ENCODE peak calls at places on chromosomes 11 and 22, in nine cellular contexts. X is IMR-90, Y is A549, R is mucosa of descending colon, K is body of pancreas, C is fibroblast of the aortic adventitia, M is kidney, F is AG04450, J is HFF-Myc. L is an unnamed sample.

GRCh38 chr22:28951969-28952521 is 68.7 kb downstream of the ZNRF3 start:
- DNase-seq in Y (no peak), C (peak; percentile 77), F (no peak), J (no peak), X (peak; percentile 39), M (no peak), K (no peak), R (no peak), L (no peak)

GRCh38 chr11:39541945-39542351 is 1917.5 kb downstream of the LRRC4C start:
- DNase-seq in C (no peak), Y (no peak), X (no peak), J (no peak), F (no peak), M (peak; percentile 57), R (no peak), K (no peak), L (no peak)

GRCh38 chr11:65574147-65574962 is 1.5 kb upstream of the EHBP1L1 start:
- DNase-seq in C (peak; percentile 95), M (peak; percentile 99), R (peak; percentile 92), F (peak; percentile 86), J (peak; percentile 79), Y (peak; percentile 89), K (peak; percentile 85), X (peak; percentile 95), L (peak; percentile 54)

GRCh38 chr11:6611092-6612007 is 666 bp downstream of the TAF10 start:
- DNase-seq in R (peak; percentile 77), J (no peak), C (peak; percentile 19), F (no peak), K (peak; percentile 59), X (peak; percentile 21), M (peak; percentile 91), Y (no peak), L (no peak)

GRCh38 chr22:50136431-50137047 is 34.0 kb upstream of the PANX2 start:
- DNase-seq in F (no peak), R (no peak), X (no peak), C (peak; percentile 28), Y (no peak), K (no peak), J (no peak), M (no peak), L (no peak)

GRCh38 chr11:3155216-3155615 is 9.9 kb downstream of the OSBPL5 start:
- DNase-seq in K (no peak), J (no peak), C (no peak), F (no peak), Y (no peak), R (peak; percentile 22), M (peak; percentile 46), X (no peak), L (no peak)

GRCh38 chr11:14908214-14908880 is 16.3 kb upstream of the CYP2R1 start:
- DNase-seq in J (no peak), X (peak; percentile 34), F (no peak), K (peak; percentile 26), R (no peak), M (no peak), C (peak; percentile 68), Y (peak; percentile 32), L (no peak)

GRCh38 chr11:63769044-63769718 is 606 bp upstream of the ZFTA start:
- DNase-seq in K (peak; percentile 34), J (no peak), R (peak; percentile 60), M (peak; percentile 79), F (no peak), Y (no peak), X (no peak), C (no peak), L (no peak)

GRCh38 chr11:82906236-82906635 is 4.7 kb downstream of the DDIAS start:
- DNase-seq in F (no peak), M (no peak), X (peak; percentile 43), C (peak; percentile 59), J (no peak), R (no peak), Y (no peak), K (no peak), L (no peak)

GRCh38 chr22:21778705-21779363 is 43.2 kb upstream of the YPEL1 start:
- DNase-seq in Y (no peak), C (peak; percentile 74), R (no peak), M (no peak), X (peak; percentile 90), K (no peak), F (peak; percentile 59), J (peak; percentile 53), L (peak; percentile 36)

GRCh38 chr11:69297926-69298777 is 4.2 kb downstream of the MYEOV start:
- DNase-seq in J (no peak), X (peak; percentile 82), K (peak; percentile 44), F (peak; percentile 32), M (peak; percentile 96), C (peak; percentile 85), Y (peak; percentile 76), R (peak; percentile 82), L (no peak)

GRCh38 chr22:45590262-45590661 is 81.4 kb upstream of the ATXN10 start:
- DNase-seq in F (no peak), R (no peak), Y (no peak), C (no peak), X (no peak), M (peak; percentile 60), K (no peak), J (no peak), L (no peak)

GRCh38 chr11:102449651-102450570 is 2.7 kb downstream of the TMEM123 start:
- DNase-seq in Y (no peak), K (no peak), F (no peak), X (no peak), M (no peak), J (no peak), R (no peak), C (no peak), L (no peak)

GRCh38 chr22:37802310-37803194 is 5.2 kb upstream of the GCAT start:
- DNase-seq in Y (no peak), C (no peak), J (no peak), X (peak; percentile 39), F (no peak), K (peak; percentile 70), M (peak; percentile 89), R (peak; percentile 83), L (no peak)

GRCh38 chr11:12287374-12288211 is 89.8 kb upstream of the PARVA start:
- DNase-seq in Y (peak; percentile 97), M (peak; percentile 88), J (peak; percentile 86), F (peak; percentile 90), X (peak; percentile 99), C (peak; percentile 99), K (no peak), R (no peak), L (peak; percentile 97)

GRCh38 chr11:132300283-132300682 is 929.9 kb downstream of the NTM start:
- DNase-seq in M (no peak), C (no peak), F (no peak), Y (no peak), X (peak; percentile 13), J (no peak), K (no peak), R (no peak), L (no peak)

GRCh38 chr22:37731804-37732471 is 35.1 kb downstream of the TRIOBP start:
- DNase-seq in Y (peak; percentile 31), C (no peak), M (no peak), J (no peak), X (no peak), F (no peak), R (no peak), K (no peak), L (no peak)

GRCh38 chr11:35623708-35624168 is 5.5 kb downstream of the FJX1 start:
- DNase-seq in J (peak; percentile 52), M (no peak), X (peak; percentile 94), Y (no peak), F (peak; percentile 59), C (peak; percentile 50), R (no peak), K (no peak), L (peak; percentile 62)

GRCh38 chr22:44057411-44057987 is 33.4 kb downstream of the PARVB start:
- DNase-seq in J (no peak), R (no peak), M (no peak), X (no peak), C (peak; percentile 16), Y (no peak), F (no peak), K (no peak), L (no peak)

GRCh38 chr11:69001301-69002081 is 11.6 kb downstream of the MRGPRF start:
- DNase-seq in C (no peak), K (peak; percentile 9), R (peak; percentile 19), M (peak; percentile 65), X (no peak), F (no peak), J (no peak), Y (no peak), L (no peak)

GRCh38 chr22:16866167-16866566 is 41.0 kb upstream of the XKR3 start:
- DNase-seq in X (no peak), C (peak; percentile 0), F (no peak), K (no peak), J (no peak), Y (no peak), R (no peak), M (no peak), L (no peak)
- TF ChIP-seq CTCF in X (no peak), C (no peak), F (no peak), K (no peak), J (no peak), Y (no peak), R (no peak), M (no peak), L (no peak)

DNA sequence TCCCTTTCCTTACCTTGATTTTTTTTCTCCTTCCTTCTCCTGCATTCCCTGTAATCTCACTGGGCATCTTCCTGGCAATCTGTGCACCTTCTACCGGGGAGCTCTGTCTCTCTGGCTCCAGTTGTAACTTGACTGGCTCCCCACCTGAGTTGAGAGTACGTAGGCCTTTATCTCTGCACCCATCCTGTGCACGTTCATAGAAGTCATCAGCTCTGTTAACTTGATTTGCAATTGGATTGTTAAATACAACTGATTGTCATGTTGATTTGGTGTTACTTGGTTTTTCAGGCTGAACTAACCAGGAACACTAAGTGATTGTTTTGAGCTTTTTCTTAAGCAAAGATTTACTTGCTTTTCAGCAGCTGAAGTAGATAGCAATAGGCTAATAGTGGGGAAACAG is 11.8 kb downstream of the SWAP70 start:
- DNase-seq in C (no peak), Y (no peak), X (no peak), F (no peak), M (no peak), K (no peak), R (no peak), J (no peak), L (no peak)
- H3K4me3 ChIP-seq in C (no peak overlapping the region), Y (no peak overlapping the region), X (no peak overlapping the region), F (no peak overlapping the region), M (no peak overlapping the region), K (no peak overlapping the region), R (no peak overlapping the region), J (no peak overlapping the region), L (no peak overlapping the region)

GRCh38 chr11:74592441-74593362 is at the start of gene POLD3:
- DNase-seq in X (peak; percentile 81), J (peak; percentile 37), K (peak; percentile 94), R (peak; percentile 97), M (peak; percentile 98), C (peak; percentile 82), F (peak; percentile 51), Y (peak; percentile 80), L (peak; percentile 26)
- TF ChIP-seq CTCF in X (no peak), J (no peak), K (no peak), R (no peak), M (no peak), C (no peak), F (no peak), Y (no peak), L (no peak)

DNA sequence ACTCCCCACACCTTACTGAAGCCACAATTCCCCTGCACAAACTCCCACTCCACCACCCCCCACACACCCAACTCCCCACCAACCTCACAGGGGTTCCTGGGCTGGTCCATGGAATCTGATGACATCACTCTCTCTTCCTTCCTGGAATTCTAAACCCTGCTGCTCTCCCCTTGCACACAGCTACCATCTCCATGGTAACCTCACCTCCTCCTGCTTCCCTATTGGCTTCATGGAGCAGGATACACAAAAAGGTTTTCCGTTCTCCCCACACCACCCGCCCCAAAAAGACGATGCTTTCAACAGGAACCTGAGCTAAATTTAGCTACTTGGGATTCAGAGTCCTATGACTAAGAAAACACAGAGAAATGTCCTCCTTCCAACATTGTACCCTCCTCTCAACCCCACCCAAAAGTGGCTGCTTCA is 67.1 kb downstream of the RBFOX2 start:
- DNase-seq in M (peak; percentile 51), R (no peak), K (no peak), C (peak; percentile 88), F (peak; percentile 55), Y (peak; percentile 7), X (peak; percentile 90), J (peak; percentile 87), L (peak; percentile 70)
- H3K4me3 ChIP-seq in M (no peak overlapping the region), R (no peak overlapping the region), K (no peak overlapping the region), C (peak overlapping the region; percentile 50), F (peak overlapping the region; percentile 17), Y (no peak overlapping the region), X (no peak overlapping the region), J (no peak overlapping the region), L (peak overlapping the region; percentile 27)

L was measured in AG04449.